ENCODE peak calls at places on chromosomes 2 and 18, in four cellular contexts. P, N, Q and T are unnamed samples.

GRCh38 chr18:76528477-76529432 is 33.7 kb upstream of the ZNF516 start:
- DNase-seq in P (peak), N (no peak), Q (peak), T (peak)

GRCh38 chr18:25360301-25360899 is 8.4 kb upstream of the ZNF521 start:
- DNase-seq in P (no peak), N (no peak), Q (no peak), T (no peak)

GRCh38 chr18:48136051-48136543 is 205.6 kb upstream of the SMAD2 start:
- DNase-seq in P (no peak), N (no peak), Q (no peak), T (peak)

GRCh38 chr2:148577845-148578492 is 66.6 kb upstream of the EPC2 start:
- DNase-seq in P (no peak), N (no peak), Q (no peak), T (peak)

GRCh38 chr2:218839430-218839829 is 7.8 kb upstream of the PRKAG3 start:
- DNase-seq in P (no peak), N (no peak), Q (no peak), T (no peak)

GRCh38 chr2:210092791-210093190 is 78.4 kb downstream of the KANSL1L start:
- DNase-seq in P (no peak), N (no peak), Q (no peak), T (peak)

GRCh38 chr2:130372055-130372832 is 16.4 kb downstream of the PTPN18 start:
- DNase-seq in P (no peak), N (peak), Q (no peak), T (peak)

GRCh38 chr2:1708476-1709334 is 35.6 kb downstream of the PXDN start:
- DNase-seq in P (no peak), N (no peak), Q (no peak), T (no peak)

GRCh38 chr18:22021701-22022100 is 147.7 kb upstream of the GATA6 start:
- DNase-seq in P (peak), N (no peak), Q (no peak), T (no peak)

GRCh38 chr2:71895320-71896161 is 252.1 kb downstream of the CYP26B1 start:
- DNase-seq in P (no peak), N (no peak), Q (no peak), T (no peak)

GRCh38 chr18:35525795-35526475 is 28.2 kb upstream of the INO80C start:
- DNase-seq in P (no peak), N (no peak), Q (no peak), T (peak)

GRCh38 chr2:46297546-46298271 is 502 bp downstream of the EPAS1 start:
- DNase-seq in P (peak), N (peak), Q (no peak), T (peak)

GRCh38 chr2:46294185-46294836 is 2.9 kb upstream of the EPAS1 start:
- DNase-seq in P (no peak), N (peak), Q (no peak), T (peak)

GRCh38 chr2:46296840-46297545 is at the start of gene EPAS1:
- DNase-seq in P (peak), N (peak), Q (peak), T (peak)

GRCh38 chr2:46298272-46298521 is 990 bp downstream of the EPAS1 start:
- DNase-seq in P (no peak), N (no peak), Q (no peak), T (no peak)

GRCh38 chr2:46296216-46296839 is 879 bp upstream of the EPAS1 start:
- DNase-seq in P (no peak), N (no peak), Q (no peak), T (peak)
- TF ChIP-seq EZH2 in P (no peak), N (no peak), Q (peak), T (no peak)

DNA sequence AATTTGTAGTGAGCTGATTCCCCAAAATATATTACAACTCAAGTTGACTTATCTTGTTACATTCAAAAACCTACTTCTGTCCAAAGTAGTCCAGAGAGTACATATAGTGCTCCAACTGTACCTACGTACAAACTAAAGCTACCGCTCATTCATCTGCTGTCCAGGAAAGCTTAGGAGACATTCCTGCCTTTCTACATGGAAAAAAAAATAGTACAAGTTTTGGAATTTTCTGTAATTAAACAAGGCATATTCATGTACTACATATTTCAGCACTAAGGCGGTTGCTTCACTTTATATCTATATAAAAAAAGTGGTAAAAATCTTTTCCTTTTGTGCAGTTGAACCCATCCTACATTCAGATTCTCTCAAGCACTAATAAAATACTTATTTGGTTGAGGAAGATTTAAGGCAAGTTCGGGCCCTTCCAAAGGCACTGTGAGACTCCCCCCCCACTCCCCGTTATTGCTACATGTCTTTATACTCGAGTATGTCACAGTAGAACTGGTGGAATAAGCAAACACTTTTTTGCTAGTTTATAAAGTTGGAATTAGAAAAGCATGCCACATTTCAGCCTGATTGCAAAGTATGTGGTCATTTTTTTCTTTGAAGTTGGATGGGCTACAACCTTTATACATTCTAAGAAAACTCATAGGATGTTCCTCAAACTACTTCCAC is 3.8 kb downstream of the ZFP36L2 start:
- DNase-seq in P (no peak), N (no peak), Q (no peak), T (no peak)
- TF ChIP-seq JUNB in P (no peak), N (no peak), Q (no peak), T (no peak)

GRCh38 chr2:156321243-156321904 is 11.1 kb downstream of the NR4A2 start:
- DNase-seq in P (no peak), N (no peak), Q (no peak), T (peak)

GRCh38 chr2:156320491-156320896 is 12.0 kb downstream of the NR4A2 start:
- DNase-seq in P (no peak), N (no peak), Q (no peak), T (peak)

GRCh38 chr2:156322681-156323211 is 9.8 kb downstream of the NR4A2 start:
- DNase-seq in P (no peak), N (no peak), Q (no peak), T (peak)

GRCh38 chr2:156323754-156324153 is 8.8 kb downstream of the NR4A2 start:
- DNase-seq in P (no peak), N (no peak), Q (no peak), T (no peak)

DNA sequence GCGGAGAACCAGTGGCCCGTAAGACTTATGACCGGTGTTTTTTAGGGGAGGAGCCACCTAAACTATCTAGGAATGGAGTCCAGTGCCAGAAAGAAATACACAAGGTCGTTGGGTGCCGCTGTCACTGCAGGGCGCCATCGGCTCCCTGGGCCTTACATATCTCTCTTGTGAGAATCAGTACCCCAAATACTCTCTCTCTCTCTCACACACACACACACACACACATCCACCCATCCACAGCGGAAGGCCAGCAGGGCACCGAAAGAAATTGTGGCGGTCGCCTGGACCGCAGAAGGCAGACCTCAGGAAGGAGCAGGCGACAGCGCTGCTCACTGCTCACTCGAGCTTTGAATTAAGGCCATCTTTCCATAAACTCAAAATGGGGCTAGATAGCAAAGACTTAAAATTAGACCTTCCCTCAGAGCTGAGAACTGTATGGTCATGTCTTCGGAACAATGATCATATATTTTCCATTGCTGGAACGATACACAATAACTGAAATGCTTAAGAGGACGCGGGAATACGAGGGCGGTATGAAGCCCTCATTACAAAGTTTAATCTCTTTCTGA is 10.3 kb downstream of the NR4A2 start:
- DNase-seq in P (no peak), N (no peak), Q (no peak), T (no peak)
- TF ChIP-seq EZH2 in P (no peak), N (no peak), Q (peak), T (peak)

GRCh38 chr2:26582890-26583289 is 58.3 kb downstream of the CIB4 start:
- DNase-seq in P (no peak), N (no peak), Q (no peak), T (no peak)

GRCh38 chr2:26580151-26580550 is 61.0 kb downstream of the CIB4 start:
- DNase-seq in P (no peak), N (no peak), Q (no peak), T (no peak)

GRCh38 chr2:26581991-26582842 is 58.9 kb downstream of the CIB4 start:
- DNase-seq in P (no peak), N (no peak), Q (no peak), T (no peak)

GRCh38 chr2:26580751-26581150 is 60.4 kb downstream of the CIB4 start:
- DNase-seq in P (no peak), N (no peak), Q (no peak), T (no peak)

GRCh38 chr2:26581266-26581990 is 59.7 kb downstream of the CIB4 start:
- DNase-seq in P (no peak), N (no peak), Q (no peak), T (no peak)
- TF ChIP-seq JUNB in P (no peak), N (no peak), Q (no peak), T (no peak)

GRCh38 chr2:176111891-176112374 is 4.6 kb upstream of the HOXD10 start:
- DNase-seq in P (no peak), N (no peak), Q (no peak), T (no peak)
- TF ChIP-seq EZH2 in P (no peak), N (no peak), Q (no peak), T (peak)